ENCODE peak calls at places on chromosomes 5 and 9, in four cellular contexts. O is adrenal gland, E is BJ, V is uterus. P is an unnamed sample.

GRCh38 chr9:27059907-27060306 is 49.1 kb upstream of the TEK start:
- DNase-seq in E (no peak), O (no peak), V (no peak), P (no peak)

GRCh38 chr5:140148508-140148907 is 22.8 kb downstream of the IGIP start:
- DNase-seq in V (no peak), O (peak), E (no peak), P (no peak)

GRCh38 chr9:16626577-16627130 is 243.8 kb downstream of the BNC2 start:
- DNase-seq in E (no peak), V (peak), O (no peak), P (no peak)

GRCh38 chr9:73210886-73211285 is 59.2 kb downstream of the ANXA1 start:
- DNase-seq in O (no peak), E (no peak), V (no peak), P (no peak)

GRCh38 chr5:159826351-159827222 is 89.7 kb upstream of the ADRA1B start:
- DNase-seq in O (no peak), E (peak), V (no peak), P (no peak)

GRCh38 chr9:16628421-16628820 is 242.0 kb downstream of the BNC2 start:
- DNase-seq in V (no peak), E (no peak), O (no peak), P (no peak)

GRCh38 chr5:1498623-1499416 is 24.9 kb downstream of the LPCAT1 start:
- DNase-seq in E (no peak), V (no peak), O (no peak), P (no peak)

GRCh38 chr9:101097210-101097609 is 68.7 kb downstream of the PLPPR1 start:
- DNase-seq in E (no peak), V (no peak), O (no peak), P (no peak)

GRCh38 chr5:74434124-74434899 is 206.2 kb downstream of the ENC1 start:
- DNase-seq in E (no peak), O (no peak), V (no peak), P (no peak)

GRCh38 chr9:109422641-109423040 is 75.5 kb downstream of the PTPN3 start:
- DNase-seq in E (no peak), O (no peak), V (no peak), P (no peak)

GRCh38 chr5:111983459-111983858 is 226.5 kb upstream of the NREP start:
- DNase-seq in V (no peak), O (no peak), E (no peak), P (no peak)

GRCh38 chr5:111853748-111854147 is 96.8 kb upstream of the NREP start:
- DNase-seq in V (no peak), E (no peak), O (no peak), P (no peak)

GRCh38 chr9:91586282-91586681 is 162.7 kb upstream of the NFIL3 start:
- DNase-seq in V (no peak), E (no peak), O (no peak), P (no peak)

GRCh38 chr9:76456202-76456926 is 2.6 kb upstream of the GCNT1 start:
- DNase-seq in V (no peak), O (no peak), E (no peak), P (peak)

GRCh38 chr5:104909803-104910202 is 1347.2 kb upstream of the NUDT12 start:
- DNase-seq in E (no peak), V (no peak), O (no peak), P (no peak)

GRCh38 chr5:1799110-1799601 is 481 bp downstream of the MRPL36 start:
- DNase-seq in O (peak), V (no peak), E (no peak), P (no peak)

GRCh38 chr5:34034497-34035327 is 8.3 kb downstream of the C1QTNF3 start:
- DNase-seq in O (no peak), V (no peak), E (no peak), P (no peak)

GRCh38 chr9:76744336-76744735 is 19.9 kb upstream of the PCA3 start:
- DNase-seq in O (no peak), V (no peak), E (no peak), P (no peak)

GRCh38 chr5:165495829-165496380 is 1990.5 kb downstream of the MAT2B start:
- DNase-seq in E (no peak), V (no peak), O (no peak), P (no peak)

GRCh38 chr5:94908889-94909480 is 290.5 kb downstream of the SLF1 start:
- DNase-seq in V (no peak), O (no peak), E (no peak), P (no peak)

GRCh38 chr5:174531782-174532191 is 192.6 kb upstream of the MSX2 start:
- DNase-seq in E (no peak), V (no peak), O (no peak), P (no peak)

GRCh38 chr5:91072891-91073290 is 310.2 kb downstream of the ARRDC3 start:
- DNase-seq in V (no peak), E (peak), O (no peak), P (no peak)

DNA sequence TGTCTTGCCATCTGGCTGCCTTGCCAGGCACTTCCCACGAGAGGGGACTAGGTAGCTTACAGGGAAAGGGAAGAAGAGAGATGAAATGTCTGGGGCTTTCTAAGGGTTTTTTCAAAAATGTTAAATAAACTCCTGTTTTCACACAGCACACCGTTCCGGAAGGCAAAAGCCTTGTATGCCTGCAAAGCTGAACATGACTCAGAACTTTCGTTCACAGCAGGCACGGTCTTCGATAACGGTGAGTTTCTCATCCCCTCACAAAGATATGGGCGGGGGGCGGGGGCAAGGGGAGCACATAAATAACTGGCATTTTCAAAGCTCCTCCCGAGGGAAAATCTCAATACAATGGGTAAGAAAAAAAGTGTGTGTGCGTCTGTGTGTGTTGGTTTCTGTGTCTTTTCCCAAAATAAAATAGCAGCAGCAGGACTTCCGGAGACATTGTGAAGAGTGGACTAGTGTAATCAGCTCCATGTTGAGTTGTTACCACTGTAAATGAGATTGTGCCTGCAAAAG is 189.6 kb downstream of the NR3C1 start:
- DNase-seq in V (no peak), E (no peak), O (no peak), P (no peak)
- TF ChIP-seq CTCF in V (no peak), E (no peak), O (no peak), P (no peak)

DNA sequence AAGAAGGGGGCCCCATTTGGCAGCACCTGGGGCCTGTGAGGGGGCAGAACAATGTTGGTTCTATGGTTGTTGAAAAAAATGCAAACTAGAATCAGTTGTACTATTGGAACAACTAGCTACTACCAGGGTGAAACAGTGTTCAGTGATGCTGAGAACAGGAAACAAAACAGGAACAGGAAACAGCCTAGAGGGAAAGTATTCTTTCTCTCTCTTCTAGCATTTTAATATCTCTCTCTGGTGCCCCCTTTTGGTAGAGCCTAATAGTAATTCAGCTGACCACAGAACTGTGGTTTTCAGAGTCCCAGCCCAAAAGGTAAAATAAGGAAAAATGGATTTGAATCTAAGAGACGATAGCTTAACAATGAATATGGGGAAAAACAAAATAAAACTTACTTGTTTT is 138.0 kb upstream of the KCNN2 start:
- DNase-seq in V (no peak), O (no peak), E (no peak), P (no peak)
- TF ChIP-seq CTCF in V (no peak), O (peak), E (no peak), P (peak)

GRCh38 chr9:136958898-136959850 is 7.1 kb downstream of the LCN12 start:
- DNase-seq in O (no peak), E (no peak), V (no peak), P (no peak)

GRCh38 chr9:136961279-136962065 is 9.4 kb downstream of the LCN12 start:
- DNase-seq in O (no peak), E (no peak), V (no peak), P (no peak)

GRCh38 chr9:136960212-136960937 is 8.3 kb downstream of the LCN12 start:
- DNase-seq in V (no peak), E (no peak), O (no peak), P (no peak)

GRCh38 chr9:136962163-136962562 is 10.1 kb downstream of the LCN12 start:
- DNase-seq in V (no peak), E (no peak), O (no peak), P (no peak)

DNA sequence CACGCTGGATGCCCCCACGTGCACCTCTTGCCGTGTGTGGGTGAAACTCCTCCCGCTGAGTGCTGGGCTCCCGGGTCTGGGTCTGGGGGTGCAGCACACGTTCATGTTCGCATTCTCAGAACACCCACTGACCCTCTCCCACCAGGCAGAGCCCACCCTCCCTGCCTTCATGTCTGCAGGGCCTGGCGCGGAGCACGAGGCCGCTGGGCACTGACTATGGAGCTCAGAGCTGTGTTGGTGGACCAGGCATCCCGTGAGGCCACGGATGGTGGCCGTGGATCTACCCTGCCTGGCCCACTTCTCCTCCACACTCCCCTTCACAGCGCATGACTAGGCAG is 8.8 kb downstream of the LCN12 start:
- DNase-seq in E (no peak), O (no peak), V (no peak), P (no peak)
- TF ChIP-seq CTCF in E (no peak), O (no peak), V (no peak), P (no peak)

GRCh38 chr5:72109051-72109411 is 1.8 kb downstream of the MAP1B start:
- DNase-seq in O (no peak), V (no peak), E (no peak), P (no peak)

GRCh38 chr5:72107874-72108199 is 562 bp downstream of the MAP1B start:
- DNase-seq in V (no peak), O (no peak), E (no peak), P (no peak)

GRCh38 chr5:72110401-72111013 is 3.2 kb downstream of the MAP1B start:
- DNase-seq in O (no peak), E (no peak), V (no peak), P (no peak)

GRCh38 chr5:72108200-72109050 is 1.1 kb downstream of the MAP1B start:
- DNase-seq in E (no peak), V (peak), O (peak), P (peak)

GRCh38 chr5:72109625-72110024 is 2.4 kb downstream of the MAP1B start:
- DNase-seq in V (no peak), O (peak), E (no peak), P (no peak)
- TF ChIP-seq CTCF in V (no peak), O (no peak), E (no peak), P (no peak)

GRCh38 chr5:9067129-9067528 is 478.7 kb downstream of the SEMA5A start:
- DNase-seq in V (no peak), O (no peak), E (no peak), P (no peak)
- TF ChIP-seq CTCF in V (no peak), O (no peak), E (no peak), P (no peak)

GRCh38 chr5:149902177-149902576 is 42.4 kb downstream of the PDE6A start:
- DNase-seq in E (no peak), O (no peak), V (no peak), P (no peak)
- TF ChIP-seq CTCF in E (no peak), O (no peak), V (no peak), P (no peak)

GRCh38 chr9:112387115-112387514 is 7.2 kb downstream of the HSDL2 start:
- DNase-seq in O (no peak), E (no peak), V (no peak), P (no peak)
- TF ChIP-seq CTCF in O (no peak), E (no peak), V (no peak), P (no peak)